ENCODE peak calls at places on chromosomes 6 and 20, in seven cellular contexts. Z, B, V, X, K, F and I are unnamed samples.

GRCh38 chr6:31576897-31577341 is 1.6 kb downstream of the TNF start:
- DNase-seq in Z (no peak), B (no peak), V (peak; percentile 47), X (no peak), K (no peak), F (peak; percentile 73), I (no peak)

GRCh38 chr6:13077117-13077516 is 251.2 kb downstream of the TBC1D7 start:
- DNase-seq in Z (no peak), B (no peak), V (no peak), X (no peak), K (no peak), F (no peak), I (no peak)

GRCh38 chr6:106411643-106412200 is 51.2 kb downstream of the CRYBG1 start:
- DNase-seq in Z (no peak), B (no peak), V (no peak), X (no peak), K (no peak), F (no peak), I (no peak)

GRCh38 chr6:125046107-125046925 is 84.1 kb downstream of the RNF217 start:
- DNase-seq in Z (no peak), B (no peak), V (no peak), X (no peak), K (no peak), F (no peak), I (no peak)

GRCh38 chr6:157045831-157046454 is 268.8 kb downstream of the ARID1B start:
- DNase-seq in Z (no peak), B (no peak), V (no peak), X (no peak), K (peak; percentile 68), F (no peak), I (peak; percentile 42)

GRCh38 chr6:39617023-39617422 is 108.2 kb downstream of the KIF6 start:
- DNase-seq in Z (no peak), B (no peak), V (no peak), X (no peak), K (no peak), F (no peak), I (no peak)

GRCh38 chr6:40999498-41000070 is 39.4 kb downstream of the UNC5CL start:
- DNase-seq in Z (no peak), B (no peak), V (no peak), X (no peak), K (peak; percentile 2), F (no peak), I (no peak)

GRCh38 chr6:21840428-21840827 is 246.9 kb downstream of the SOX4 start:
- DNase-seq in Z (no peak), B (no peak), V (no peak), X (no peak), K (no peak), F (no peak), I (no peak)

GRCh38 chr6:53998293-53998692 is 113.0 kb upstream of the MLIP start:
- DNase-seq in Z (no peak), B (no peak), V (no peak), X (no peak), K (no peak), F (no peak), I (no peak)

GRCh38 chr6:37555040-37555781 is 55.5 kb upstream of the CCDC167 start:
- DNase-seq in Z (no peak), B (no peak), V (no peak), X (no peak), K (no peak), F (no peak), I (no peak)

GRCh38 chr6:53986721-53987526 is 124.3 kb upstream of the MLIP start:
- DNase-seq in Z (no peak), B (no peak), V (no peak), X (no peak), K (no peak), F (no peak), I (no peak)

GRCh38 chr6:102195311-102195710 is 801.8 kb downstream of the GRIK2 start:
- DNase-seq in Z (no peak), B (no peak), V (no peak), X (no peak), K (no peak), F (no peak), I (no peak)

GRCh38 chr6:3755637-3756515 is 4.4 kb upstream of the PXDC1 start:
- DNase-seq in Z (no peak), B (no peak), V (no peak), X (no peak), K (peak; percentile 95), F (no peak), I (no peak)

GRCh38 chr20:57588596-57588995 is 27.7 kb downstream of the PCK1 start:
- DNase-seq in Z (no peak), B (no peak), V (no peak), X (no peak), K (no peak), F (no peak), I (no peak)

GRCh38 chr6:45838486-45838885 is 177.2 kb downstream of the CLIC5 start:
- DNase-seq in Z (no peak), B (no peak), V (no peak), X (no peak), K (no peak), F (no peak), I (no peak)

GRCh38 chr20:36091561-36092423 is 62.7 kb upstream of the EPB41L1 start:
- DNase-seq in Z (no peak), B (no peak), V (no peak), X (no peak), K (no peak), F (no peak), I (no peak)

GRCh38 chr20:58194176-58194796 is 34.2 kb downstream of the ANKRD60 start:
- DNase-seq in Z (no peak), B (no peak), V (no peak), X (no peak), K (no peak), F (no peak), I (no peak)

GRCh38 chr20:58718729-58719128 is 26.1 kb downstream of the NPEPL1 start:
- DNase-seq in Z (no peak), B (no peak), V (no peak), X (no peak), K (no peak), F (no peak), I (no peak)

GRCh38 chr6:3526962-3527796 is 70.3 kb upstream of the SLC22A23 start:
- DNase-seq in Z (no peak), B (no peak), V (no peak), X (no peak), K (no peak), F (no peak), I (no peak)

GRCh38 chr20:17570347-17571152 is 675 bp downstream of the DSTN start:
- DNase-seq in Z (no peak), B (peak; percentile 33), V (peak; percentile 4), X (peak; percentile 46), K (peak; percentile 39), F (peak; percentile 3), I (no peak)

GRCh38 chr6:42692151-42692911 is 30.1 kb downstream of the PRPH2 start:
- DNase-seq in Z (no peak), B (no peak), V (no peak), X (no peak), K (no peak), F (no peak), I (peak; percentile 24)

GRCh38 chr6:1390071-1390804 is 862 bp downstream of the FOXF2 start:
- DNase-seq in Z (no peak), B (no peak), V (no peak), X (no peak), K (no peak), F (no peak), I (no peak)

GRCh38 chr20:4087923-4088322 is 72.6 kb upstream of the RNF24 start:
- DNase-seq in Z (no peak), B (no peak), V (no peak), X (no peak), K (no peak), F (no peak), I (no peak)

GRCh38 chr6:33571637-33572316 is 8.3 kb downstream of the BAK1 start:
- DNase-seq in Z (no peak), B (no peak), V (no peak), X (no peak), K (no peak), F (no peak), I (no peak)